ENCODE peak calls at places on chromosomes 3 and 15, in eight cellular contexts. K is AG04449, D is occipital lobe, H is RWPE2, X is endothelial cell, N is H9, T is cardiac fibroblast, Y is amygdala. Q is an unnamed sample.

GRCh38 chr3:125125822-125126245 is 70.0 kb upstream of the HEG1 start:
- DNase-seq in Y (no peak), D (no peak), K (peak), H (no peak), X (no peak), T (peak), N (no peak), Q (peak)

GRCh38 chr15:67685008-67685599 is 140.2 kb upstream of the SKOR1 start:
- DNase-seq in H (no peak), K (no peak), Y (no peak), D (no peak), N (no peak), T (peak), X (no peak), Q (no peak)

GRCh38 chr3:116339441-116340028 is 105.8 kb downstream of the LSAMP start:
- DNase-seq in T (peak), X (no peak), N (no peak), Y (no peak), K (peak), H (no peak), D (no peak), Q (peak)

GRCh38 chr15:96893159-96893906 is 562.8 kb downstream of the NR2F2 start:
- DNase-seq in H (no peak), K (no peak), T (peak), X (peak), D (no peak), N (no peak), Y (no peak), Q (peak)

GRCh38 chr3:196979545-196979944 is 10.9 kb upstream of the PIGZ start:
- DNase-seq in N (no peak), T (peak), H (peak), K (peak), X (no peak), Y (no peak), D (no peak), Q (peak)

GRCh38 chr15:64112077-64112772 is 16.4 kb downstream of the SNX1 start:
- DNase-seq in T (no peak), N (no peak), X (no peak), H (no peak), D (no peak), K (no peak), Y (no peak), Q (no peak)

GRCh38 chr15:76996526-76997401 is 1.8 kb downstream of the PSTPIP1 start:
- DNase-seq in Y (no peak), T (peak), K (no peak), H (peak), N (no peak), X (no peak), D (no peak), Q (no peak)

GRCh38 chr15:82139823-82140268 is 94.0 kb upstream of the MEX3B start:
- DNase-seq in X (no peak), Y (no peak), K (no peak), D (no peak), N (no peak), T (peak), H (no peak), Q (no peak)

GRCh38 chr3:52730681-52731080 is 24.8 kb downstream of the SPCS1 start:
- DNase-seq in D (no peak), T (peak), X (no peak), Y (no peak), H (no peak), N (no peak), K (no peak), Q (no peak)

GRCh38 chr15:27589782-27590181 is 509.3 kb downstream of the OCA2 start:
- DNase-seq in K (no peak), H (no peak), Y (no peak), N (no peak), X (no peak), D (no peak), T (no peak), Q (no peak)

GRCh38 chr3:52392216-52392930 is 52.5 kb downstream of the SEMA3G start:
- DNase-seq in X (no peak), K (no peak), N (no peak), H (no peak), D (no peak), T (no peak), Y (no peak), Q (no peak)